ENCODE peak calls at places on chromosomes 7 and 10, in ten cellular contexts. A is EH, S is ureter, P is natural killer cell, Z is WTC11, N is left lobe of liver, Q is pulmonary artery endothelial cell, C is NCI-H1105, U is iris pigment epithelial cell, T is M059J. R is an unnamed sample.

GRCh38 chr10:131781791-131782190 is 119.0 kb upstream of the PPP2R2D start:
- DNase-seq in S (no peak), A (no peak), Q (no peak), U (no peak), C (no peak), Z (no peak), T (no peak), N (no peak), P (no peak), R (no peak)

GRCh38 chr7:66430164-66430545 is 198.5 kb upstream of the KCTD7 start:
- DNase-seq in Q (no peak), U (no peak), C (no peak), Z (no peak), T (no peak), A (no peak), N (no peak), P (no peak), S (no peak), R (no peak)

GRCh38 chr10:11363497-11363896 is 248.0 kb downstream of the USP6NL start:
- DNase-seq in Z (no peak), T (no peak), S (no peak), P (no peak), N (no peak), A (no peak), U (no peak), C (no peak), Q (no peak), R (no peak)

GRCh38 chr7:142301923-142302550 is 44.2 kb upstream of the PRSS58 start:
- DNase-seq in N (no peak), T (peak), U (peak), Z (no peak), A (no peak), S (no peak), Q (no peak), P (no peak), C (no peak), R (peak)

GRCh38 chr7:139749545-139749944 is 28.3 kb downstream of the HIPK2 start:
- DNase-seq in U (no peak), N (no peak), Q (no peak), S (no peak), Z (no peak), C (no peak), T (no peak), P (no peak), A (no peak), R (no peak)

GRCh38 chr7:33554046-33554445 is 351.3 kb upstream of the BMPER start:
- DNase-seq in P (no peak), U (no peak), Q (no peak), S (no peak), N (no peak), C (no peak), T (no peak), A (peak), Z (no peak), R (no peak)

GRCh38 chr10:4279649-4280048 is 494.6 kb upstream of the KLF6 start:
- DNase-seq in Z (no peak), Q (no peak), P (no peak), A (peak), C (no peak), S (no peak), U (peak), N (no peak), T (no peak), R (peak)

GRCh38 chr10:62651341-62651740 is 153.2 kb upstream of the ADO start:
- DNase-seq in N (no peak), A (peak), Z (no peak), S (no peak), T (peak), C (no peak), U (no peak), P (no peak), Q (no peak), R (no peak)

GRCh38 chr7:95642173-95642572 is 45.9 kb upstream of the PDK4 start:
- DNase-seq in N (no peak), Z (no peak), C (no peak), A (no peak), S (no peak), T (peak), Q (no peak), U (no peak), P (no peak), R (no peak)

GRCh38 chr10:69287181-69287580 is 8.9 kb downstream of the HK1 start:
- DNase-seq in P (no peak), Z (no peak), A (no peak), T (no peak), C (no peak), S (no peak), Q (no peak), N (no peak), U (no peak), R (no peak)

GRCh38 chr10:92901819-92902234 is 53.5 kb downstream of the EXOC6 start:
- DNase-seq in Q (no peak), P (no peak), U (no peak), Z (no peak), N (no peak), C (no peak), S (no peak), T (no peak), A (no peak), R (no peak)

R was measured in astrocyte of the spinal cord.